ENCODE peak calls at places on chromosome 2, in eight cellular contexts. D, N, O, Q, Z, T, E and W are unnamed samples. For H3K9me2, the result is how much of the 10 kb centered on the place peaks cover.

GRCh38 chr2:41998789-41999470 is 48.9 kb upstream of the PKDCC start:
- DNase-seq in D (peak), N (no peak), O (no peak), Q (peak), Z (no peak), T (no peak), E (peak), W (no peak)

GRCh38 chr2:174719016-174719415 is 45.3 kb downstream of the CHRNA1 start:
- DNase-seq in D (no peak), N (no peak), O (no peak), Q (no peak), Z (no peak), T (no peak), E (no peak), W (no peak)

GRCh38 chr2:17646096-17646554 is 105.6 kb downstream of the VSNL1 start:
- DNase-seq in D (peak), N (peak), O (peak), Q (peak), Z (peak), T (peak), E (peak), W (peak)

GRCh38 chr2:233462202-233462785 is 104.3 kb downstream of the USP40 start:
- DNase-seq in D (no peak), N (no peak), O (no peak), Q (no peak), Z (no peak), T (no peak), E (no peak), W (no peak)

GRCh38 chr2:235674812-235675211 is 181.0 kb downstream of the AGAP1 start:
- DNase-seq in D (no peak), N (no peak), O (no peak), Q (no peak), Z (no peak), T (no peak), E (no peak), W (no peak)

GRCh38 chr2:146135245-146135644 is 1615.3 kb upstream of the ZEB2 start:
- DNase-seq in D (no peak), N (no peak), O (no peak), Q (no peak), Z (no peak), T (peak), E (no peak), W (no peak)

GRCh38 chr2:194087569-194087968 is 1569.5 kb upstream of the SLC39A10 start:
- DNase-seq in D (no peak), N (no peak), O (no peak), Q (no peak), Z (no peak), T (no peak), E (no peak), W (peak)

GRCh38 chr2:9330639-9331270 is 92.6 kb downstream of the ITGB1BP1 start:
- DNase-seq in D (no peak), N (no peak), O (no peak), Q (no peak), Z (no peak), T (no peak), E (no peak), W (no peak)

GRCh38 chr2:15323227-15323626 is 237.9 kb downstream of the NBAS start:
- DNase-seq in D (no peak), N (no peak), O (no peak), Q (no peak), Z (no peak), T (no peak), E (no peak), W (no peak)

GRCh38 chr2:13968811-13969210 is 663.7 kb upstream of the LRATD1 start:
- DNase-seq in D (no peak), N (peak), O (no peak), Q (no peak), Z (no peak), T (no peak), E (peak), W (no peak)

GRCh38 chr2:67463810-67464209 is 66.7 kb downstream of the ETAA1 start:
- DNase-seq in D (peak), N (peak), O (no peak), Q (peak), Z (peak), T (no peak), E (no peak), W (peak)

GRCh38 chr2:232321156-232321816 is 57.3 kb upstream of the ALPP start:
- DNase-seq in D (no peak), N (no peak), O (no peak), Q (no peak), Z (no peak), T (peak), E (no peak), W (no peak)

GRCh38 chr2:191622374-191623320 is 55.3 kb upstream of the NABP1 start:
- DNase-seq in D (peak), N (no peak), O (no peak), Q (peak), Z (no peak), T (no peak), E (no peak), W (peak)

GRCh38 chr2:68319397-68320117 is at the start of gene CNRIP1:
- DNase-seq in D (peak), N (no peak), O (no peak), Q (no peak), Z (no peak), T (no peak), E (peak), W (peak)

GRCh38 chr2:235219048-235219447 is 267.2 kb downstream of the SH3BP4 start:
- DNase-seq in D (peak), N (no peak), O (no peak), Q (no peak), Z (no peak), T (no peak), E (no peak), W (no peak)

GRCh38 chr2:240766072-240766471 is 53.9 kb downstream of the KIF1A start:
- DNase-seq in D (no peak), N (no peak), O (no peak), Q (no peak), Z (no peak), T (no peak), E (no peak), W (no peak)

GRCh38 chr2:219331560-219332213 is 857 bp downstream of the RESP18 start:
- DNase-seq in D (peak), N (no peak), O (no peak), Q (no peak), Z (no peak), T (peak), E (peak), W (no peak)

GRCh38 chr2:15560404-15560987 is 638 bp downstream of the NBAS start:
- DNase-seq in D (peak), N (peak), O (peak), Q (no peak), Z (no peak), T (peak), E (peak), W (peak)

GRCh38 chr2:6577960-6578359 is 287.7 kb downstream of the CMPK2 start:
- DNase-seq in D (no peak), N (no peak), O (no peak), Q (no peak), Z (no peak), T (no peak), E (no peak), W (no peak)

GRCh38 chr2:6580982-6581381 is 284.7 kb downstream of the CMPK2 start:
- DNase-seq in D (no peak), N (no peak), O (no peak), Q (no peak), Z (no peak), T (no peak), E (peak), W (peak)

GRCh38 chr2:6578417-6578816 is 287.3 kb downstream of the CMPK2 start:
- DNase-seq in D (no peak), N (no peak), O (no peak), Q (no peak), Z (no peak), T (no peak), E (no peak), W (no peak)

GRCh38 chr2:6576312-6576711 is 289.4 kb downstream of the CMPK2 start:
- DNase-seq in D (no peak), N (no peak), O (no peak), Q (no peak), Z (no peak), T (no peak), E (peak), W (peak)

DNA sequence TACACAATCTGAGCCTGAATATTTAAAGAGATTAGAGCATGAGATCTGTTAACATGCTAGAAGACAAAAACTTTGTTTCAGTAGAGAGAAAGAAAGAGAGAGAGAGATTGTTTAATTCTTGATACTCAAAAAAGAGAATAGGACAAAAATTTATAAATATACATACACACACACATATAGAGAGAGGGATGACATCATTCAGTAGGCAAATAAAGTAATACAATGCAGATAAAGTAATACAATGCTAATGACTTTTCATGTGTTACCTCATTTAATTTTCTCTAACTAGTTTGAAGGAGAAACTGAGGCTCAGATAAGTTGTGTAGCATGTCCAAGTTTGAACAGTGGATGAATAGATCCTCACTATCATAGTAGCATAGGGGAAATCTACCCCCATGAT is 286.4 kb downstream of the CMPK2 start:
- DNase-seq in D (no peak), N (no peak), O (no peak), Q (no peak), Z (no peak), T (no peak), E (no peak), W (no peak)
- H3K9me2 ChIP-seq in D (under half), N (under half), O (under half), Q (under half), Z (under half), T (under half), E (under half), W (under half)

GRCh38 chr2:908568-908967 is 42.1 kb upstream of the SNTG2 start:
- DNase-seq in D (no peak), N (no peak), O (no peak), Q (no peak), Z (no peak), T (no peak), E (no peak), W (no peak)
- H3K9me2 ChIP-seq in D (under half), N (under half), O (under half), Q (under half), Z (under half), T (under half), E (under half), W (under half)

GRCh38 chr2:160752475-160753330 is 259.1 kb upstream of the RBMS1 start:
- DNase-seq in D (no peak), N (no peak), O (no peak), Q (peak), Z (no peak), T (peak), E (peak), W (peak)

GRCh38 chr2:160751021-160751420 is 257.4 kb upstream of the RBMS1 start:
- DNase-seq in D (no peak), N (no peak), O (no peak), Q (no peak), Z (no peak), T (no peak), E (peak), W (peak)

GRCh38 chr2:160756481-160756880 is 262.9 kb upstream of the RBMS1 start:
- DNase-seq in D (no peak), N (no peak), O (no peak), Q (no peak), Z (no peak), T (no peak), E (no peak), W (no peak)

GRCh38 chr2:160753960-160754359 is 260.4 kb upstream of the RBMS1 start:
- DNase-seq in D (no peak), N (no peak), O (no peak), Q (no peak), Z (no peak), T (no peak), E (no peak), W (no peak)

DNA sequence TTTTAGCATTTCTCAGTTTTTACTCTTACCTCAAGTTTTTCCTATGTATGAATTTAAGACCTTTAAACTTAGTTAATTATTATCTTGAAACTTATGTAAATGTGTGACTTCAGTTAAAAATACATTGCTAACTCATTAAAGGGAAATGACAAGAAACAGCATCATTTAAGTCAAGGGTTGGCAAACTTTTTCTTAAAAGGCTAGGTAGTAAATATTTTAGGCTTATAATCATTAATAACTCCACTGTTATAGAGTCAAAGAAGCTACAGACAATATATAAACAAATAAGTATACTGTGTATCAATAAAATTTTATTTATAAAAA is 259.7 kb upstream of the RBMS1 start:
- DNase-seq in D (no peak), N (no peak), O (no peak), Q (no peak), Z (no peak), T (no peak), E (no peak), W (no peak)
- H3K9me2 ChIP-seq in D (under half), N (under half), O (under half), Q (under half), Z (under half), T (under half), E (under half), W (under half)

GRCh38 chr2:36423172-36423571 is 67.6 kb downstream of the CRIM1 start:
- DNase-seq in D (no peak), N (no peak), O (no peak), Q (no peak), Z (no peak), T (no peak), E (no peak), W (no peak)

GRCh38 chr2:36432479-36432878 is 76.9 kb downstream of the CRIM1 start:
- DNase-seq in D (no peak), N (no peak), O (no peak), Q (no peak), Z (no peak), T (no peak), E (no peak), W (no peak)

GRCh38 chr2:36425771-36426340 is 70.3 kb downstream of the CRIM1 start:
- DNase-seq in D (no peak), N (no peak), O (no peak), Q (no peak), Z (no peak), T (no peak), E (peak), W (no peak)

GRCh38 chr2:36423619-36424120 is 68.1 kb downstream of the CRIM1 start:
- DNase-seq in D (no peak), N (no peak), O (no peak), Q (no peak), Z (no peak), T (no peak), E (no peak), W (no peak)

DNA sequence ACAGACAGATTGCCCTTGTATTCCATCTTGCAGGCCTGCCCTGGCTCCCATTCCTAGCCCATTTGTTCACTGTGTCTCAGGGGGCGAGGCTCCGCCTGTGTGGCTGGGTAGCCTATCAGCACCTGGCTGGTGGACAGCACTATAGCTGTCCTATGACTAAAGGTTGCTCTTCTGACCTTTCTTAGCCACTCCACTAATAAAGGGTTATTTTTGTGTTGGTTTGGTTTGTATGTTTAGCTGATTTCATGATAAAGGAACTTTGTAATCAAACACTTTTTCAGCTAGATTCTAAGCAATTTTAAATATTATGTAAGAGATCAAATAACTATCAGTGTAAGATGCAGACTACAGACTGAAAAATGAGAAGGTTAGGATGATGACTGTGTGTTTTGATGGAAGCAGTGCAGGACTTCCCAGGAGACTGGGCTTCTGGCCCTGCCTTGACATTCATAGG is 72.2 kb downstream of the CRIM1 start:
- DNase-seq in D (no peak), N (no peak), O (no peak), Q (peak), Z (no peak), T (no peak), E (peak), W (peak)
- H3K9me2 ChIP-seq in D (under half), N (under half), O (under half), Q (under half), Z (under half), T (under half), E (under half), W (under half)

DNA sequence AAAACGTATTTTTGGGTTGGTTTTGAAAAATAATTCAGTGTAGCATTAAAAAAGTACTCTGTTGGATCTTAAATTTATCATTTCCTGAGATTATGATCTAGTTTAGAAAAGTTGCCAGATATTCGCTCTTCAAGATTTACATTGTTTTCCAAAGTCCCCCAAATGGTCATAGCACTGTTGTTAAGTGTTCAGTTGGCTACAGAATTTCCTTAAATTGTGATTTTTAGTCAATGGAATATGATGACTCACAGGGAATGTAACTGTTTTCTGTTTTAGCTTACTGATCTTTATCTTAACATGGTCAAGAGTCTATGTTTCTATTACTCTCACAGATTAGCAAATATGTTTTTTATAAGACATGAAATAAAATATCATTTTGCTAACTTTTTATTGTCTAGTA is 23.2 kb downstream of the PLCL1 start:
- DNase-seq in D (no peak), N (no peak), O (no peak), Q (no peak), Z (no peak), T (no peak), E (peak), W (no peak)
- H3K9me2 ChIP-seq in D (under half), N (under half), O (under half), Q (under half), Z (under half), T (under half), E (under half), W (under half)

GRCh38 chr2:237165405-237166276 is 80.0 kb downstream of the COPS8 start:
- DNase-seq in D (peak), N (no peak), O (no peak), Q (no peak), Z (peak), T (peak), E (peak), W (peak)
- H3K9me2 ChIP-seq in D (under half), N (under half), O (under half), Q (under half), Z (under half), T (under half), E (under half), W (under half)

GRCh38 chr2:216856666-216857065 is 3.2 kb downstream of the TNP1 start:
- DNase-seq in D (no peak), N (no peak), O (no peak), Q (no peak), Z (no peak), T (no peak), E (no peak), W (no peak)

GRCh38 chr2:216857131-216857550 is 2.7 kb downstream of the TNP1 start:
- DNase-seq in D (peak), N (no peak), O (no peak), Q (peak), Z (no peak), T (no peak), E (peak), W (peak)

GRCh38 chr2:216859944-216860343 is at the start of gene TNP1:
- DNase-seq in D (no peak), N (no peak), O (no peak), Q (no peak), Z (no peak), T (no peak), E (no peak), W (no peak)

GRCh38 chr2:216860738-216861137 is 874 bp upstream of the TNP1 start:
- DNase-seq in D (no peak), N (no peak), O (no peak), Q (no peak), Z (no peak), T (no peak), E (peak), W (no peak)

DNA sequence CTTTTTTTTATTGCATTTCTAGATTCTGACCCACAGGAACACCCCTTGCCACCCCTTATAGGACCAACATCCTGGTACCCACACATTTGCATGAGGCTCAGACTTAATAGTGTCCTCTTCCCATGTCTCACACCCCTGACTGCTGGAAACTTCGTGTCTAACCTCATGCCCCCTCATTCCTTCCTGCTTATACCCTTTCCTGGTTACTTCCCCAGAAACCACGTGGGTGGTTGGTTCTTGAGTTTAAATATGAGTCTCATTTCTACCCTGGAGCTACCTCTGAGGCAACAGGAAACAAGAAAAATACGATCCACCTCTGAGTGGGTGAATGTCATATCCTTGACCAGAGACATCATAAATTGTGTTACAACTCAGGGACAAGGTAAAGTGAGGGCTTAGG is 1.6 kb downstream of the TNP1 start:
- DNase-seq in D (no peak), N (no peak), O (no peak), Q (no peak), Z (no peak), T (no peak), E (peak), W (no peak)
- H3K9me2 ChIP-seq in D (under half), N (under half), O (under half), Q (under half), Z (under half), T (under half), E (under half), W (under half)